ENCODE peak calls at places on chromosomes 2 and 18, in five cellular contexts. K, C, U, Q and F are unnamed samples.

GRCh38 chr2:33494877-33495641 is 18.6 kb downstream of the RASGRP3 start:
- DNase-seq in K (no peak), C (no peak), U (no peak), Q (no peak), F (no peak)

GRCh38 chr18:57434177-57434535 is 1.0 kb upstream of the ONECUT2 start:
- DNase-seq in K (no peak), C (no peak), U (no peak), Q (no peak), F (no peak)

GRCh38 chr2:226799211-226799975 is at the start of gene IRS1:
- DNase-seq in K (no peak), C (peak), U (peak), Q (peak), F (peak)

GRCh38 chr2:174574657-174575056 is 22.9 kb downstream of the WIPF1 start:
- DNase-seq in K (no peak), C (no peak), U (no peak), Q (no peak), F (no peak)

GRCh38 chr2:157339965-157340655 is 14.5 kb upstream of the ERMN start:
- DNase-seq in K (no peak), C (no peak), U (no peak), Q (no peak), F (no peak)

GRCh38 chr2:111117666-111118454 is 2.9 kb upstream of the BCL2L11 start:
- DNase-seq in K (no peak), C (no peak), U (no peak), Q (no peak), F (no peak)

GRCh38 chr2:157087373-157088005 is 170.0 kb upstream of the GALNT5 start:
- DNase-seq in K (no peak), C (no peak), U (no peak), Q (no peak), F (no peak)

GRCh38 chr2:157168501-157168900 is 89.0 kb upstream of the GALNT5 start:
- DNase-seq in K (no peak), C (no peak), U (no peak), Q (no peak), F (no peak)

GRCh38 chr2:10150436-10150835 is 27.9 kb downstream of the RRM2 start:
- DNase-seq in K (no peak), C (no peak), U (no peak), Q (no peak), F (no peak)

GRCh38 chr2:151315381-151315903 is 26.0 kb upstream of the NMI start:
- DNase-seq in K (no peak), C (no peak), U (no peak), Q (no peak), F (no peak)

GRCh38 chr2:216691210-216691741 is 4.1 kb downstream of the IGFBP5 start:
- DNase-seq in K (no peak), C (peak), U (no peak), Q (no peak), F (peak)

GRCh38 chr2:16102976-16103380 is 162.6 kb downstream of the MYCN start:
- DNase-seq in K (no peak), C (no peak), U (no peak), Q (no peak), F (no peak)

GRCh38 chr18:10681581-10682367 is 155.9 kb downstream of the NAPG start:
- DNase-seq in K (no peak), C (no peak), U (no peak), Q (no peak), F (no peak)

GRCh38 chr2:68121873-68122679 is 35.6 kb upstream of the PNO1 start:
- DNase-seq in K (peak), C (peak), U (peak), Q (peak), F (peak)
- TF ChIP-seq POLR2AphosphoS5 in K (no peak), C (no peak), U (no peak), Q (no peak), F (no peak)

GRCh38 chr18:45282101-45282812 is 333.0 kb upstream of the SLC14A2 start:
- DNase-seq in K (no peak), C (peak), U (no peak), Q (no peak), F (no peak)
- TF ChIP-seq ZBTB33 in K (no peak), C (no peak), U (no peak), Q (no peak), F (no peak)

DNA sequence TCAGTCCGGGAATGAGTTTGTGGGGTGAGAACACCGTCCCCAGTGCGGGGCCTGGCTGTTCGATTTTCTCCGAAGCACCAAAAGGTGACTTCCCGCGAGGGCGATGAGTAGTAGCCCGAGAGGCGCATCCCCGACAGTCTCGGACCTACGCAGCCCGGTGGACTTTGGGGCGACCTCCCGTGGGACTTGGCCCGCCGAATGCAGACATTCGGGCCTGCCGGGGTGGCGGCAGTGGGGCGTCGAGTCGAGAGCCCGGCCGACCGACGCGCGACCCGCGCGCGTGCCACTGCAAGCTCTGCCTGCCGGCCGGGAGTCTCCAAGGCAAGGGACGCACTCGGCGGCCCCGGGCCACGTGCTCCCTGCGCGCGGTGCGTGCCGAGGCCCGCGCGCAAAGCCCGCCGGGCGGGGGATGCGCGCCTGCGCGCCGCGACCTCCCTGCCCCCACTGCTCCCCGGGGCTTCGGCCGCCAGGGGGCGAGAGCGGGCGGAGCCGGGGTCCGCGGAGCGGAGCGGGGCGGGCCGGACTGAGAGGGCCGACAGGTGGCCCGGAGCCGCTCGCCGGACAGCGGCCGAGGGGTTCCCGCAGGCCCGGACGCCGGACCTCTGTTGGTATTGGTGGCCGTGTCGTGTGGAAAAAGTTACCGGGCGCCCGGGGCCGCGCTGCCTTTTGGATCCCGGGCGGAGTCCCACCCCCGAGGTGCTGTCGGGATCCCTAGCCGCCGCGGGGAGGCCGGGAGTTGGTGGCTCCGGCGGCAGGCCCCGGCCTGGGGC is 1.8 kb downstream of the PTMA start:
- DNase-seq in K (peak), C (peak), U (no peak), Q (peak), F (peak)
- TF ChIP-seq POLR2AphosphoS5 in K (peak), C (no peak), U (peak), Q (no peak), F (no peak)

GRCh38 chr18:69659142-69659651 is 258.5 kb downstream of the DOK6 start:
- DNase-seq in K (no peak), C (no peak), U (no peak), Q (peak), F (peak)
- TF ChIP-seq ZBTB33 in K (no peak), C (no peak), U (no peak), Q (no peak), F (no peak)

DNA sequence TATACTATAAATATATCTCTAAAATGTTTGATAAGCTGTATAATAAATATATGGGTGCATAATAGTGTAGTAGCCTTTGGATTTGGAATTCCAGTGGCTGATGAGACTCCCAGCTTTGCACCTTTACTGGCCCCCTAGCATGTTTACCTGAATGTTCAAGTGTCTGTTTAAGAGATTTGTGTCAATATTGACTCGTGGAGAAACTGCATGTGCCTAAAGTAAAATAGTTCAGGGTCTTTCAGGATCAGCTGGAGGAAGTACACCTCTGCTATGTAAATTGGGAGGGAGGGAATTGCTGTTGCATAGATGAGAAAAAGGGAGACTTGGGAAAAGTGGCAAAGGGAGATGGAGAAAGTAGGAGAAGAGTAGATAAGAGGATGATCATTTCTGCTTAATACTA is 23.9 kb downstream of the ME2 start:
- DNase-seq in K (no peak), C (no peak), U (no peak), Q (peak), F (no peak)
- TF ChIP-seq POLR2AphosphoS5 in K (no peak), C (no peak), U (no peak), Q (no peak), F (no peak)

GRCh38 chr2:138421971-138422335 is 79.6 kb upstream of the SPOPL start:
- DNase-seq in K (no peak), C (no peak), U (peak), Q (no peak), F (no peak)
- TF ChIP-seq ZBTB33 in K (no peak), C (no peak), U (no peak), Q (no peak), F (no peak)

DNA sequence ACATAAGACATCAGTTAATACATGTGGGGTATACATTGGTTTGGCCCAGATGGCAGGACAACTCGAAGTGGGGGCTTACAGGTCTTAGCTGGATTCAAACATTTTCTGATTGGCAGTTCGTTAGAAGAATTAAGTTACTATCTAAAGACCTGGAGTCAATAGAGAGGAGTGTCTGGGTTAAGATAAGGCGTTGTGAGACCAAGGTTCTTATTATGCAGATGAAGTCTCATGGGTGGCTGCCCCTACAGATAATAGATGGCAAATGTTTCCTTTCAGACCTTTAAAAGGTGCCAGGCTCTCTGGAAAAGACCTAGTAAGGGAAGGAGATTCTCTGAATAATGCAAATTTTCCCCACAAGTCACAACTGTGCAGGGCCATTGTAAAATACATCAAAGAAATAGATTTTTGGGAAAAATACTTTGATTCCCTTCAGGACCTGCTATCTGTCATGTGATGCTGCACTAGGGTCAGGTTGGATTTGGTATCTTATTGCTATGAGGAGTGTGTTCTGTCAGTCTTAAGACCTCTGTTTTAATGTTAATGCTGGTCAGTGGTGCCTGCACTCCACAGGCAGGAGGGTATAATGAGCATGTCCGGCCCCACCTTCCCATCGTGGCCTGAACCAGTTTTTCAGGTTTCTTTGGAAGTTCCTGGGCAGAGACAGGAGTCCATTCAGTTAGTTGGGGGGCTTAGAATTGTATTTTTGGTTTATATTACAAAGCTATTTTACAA is 14.3 kb upstream of the MC5R start:
- DNase-seq in K (no peak), C (no peak), U (no peak), Q (no peak), F (no peak)
- TF ChIP-seq POLR2AphosphoS5 in K (no peak), C (no peak), U (no peak), Q (no peak), F (no peak)

GRCh38 chr2:46942143-46942526 is 26.5 kb upstream of the MCFD2 start:
- DNase-seq in K (no peak), C (peak), U (no peak), Q (no peak), F (peak)
- TF ChIP-seq ZBTB33 in K (no peak), C (no peak), U (no peak), Q (no peak), F (no peak)

GRCh38 chr2:154490540-154490939 is 208.0 kb upstream of the KCNJ3 start:
- DNase-seq in K (no peak), C (no peak), U (no peak), Q (no peak), F (no peak)
- TF ChIP-seq POLR2AphosphoS5 in K (no peak), C (no peak), U (no peak), Q (no peak), F (no peak)

DNA sequence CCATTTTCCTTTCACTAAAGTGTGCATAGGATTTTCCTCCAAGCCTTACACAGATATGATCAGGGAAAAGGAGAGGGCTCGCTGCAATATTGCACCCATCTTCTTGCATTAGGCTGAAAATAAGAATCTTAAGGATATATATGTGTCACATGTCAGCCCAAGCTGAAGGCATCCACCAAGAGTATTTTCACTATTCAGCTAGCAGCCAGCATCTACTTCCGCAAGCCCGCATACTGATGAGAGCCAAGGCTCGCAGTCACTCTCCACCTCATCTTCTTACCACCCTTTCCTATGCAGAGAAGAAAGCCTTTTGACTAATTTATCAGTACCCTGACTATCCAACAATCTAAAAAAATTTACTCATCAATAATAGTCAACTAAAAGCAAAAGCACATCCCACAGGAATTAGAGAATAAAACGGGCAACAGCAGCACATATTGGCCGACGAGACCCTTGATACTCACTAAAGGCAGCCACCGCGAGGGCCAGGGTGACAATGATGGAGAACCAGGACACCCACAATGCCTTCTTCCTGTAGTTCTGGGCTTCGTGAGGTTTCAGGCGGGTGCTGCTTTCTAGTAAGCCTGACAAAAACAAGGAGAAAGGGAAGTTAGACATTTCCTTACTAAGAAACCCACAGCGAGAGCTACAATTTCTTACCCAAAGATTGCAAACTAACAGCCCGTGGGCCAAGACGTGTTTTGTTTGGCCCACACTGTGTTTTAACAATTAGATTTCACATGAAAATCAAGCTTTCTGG is 5.9 kb downstream of the TMEM163 start:
- DNase-seq in K (no peak), C (no peak), U (no peak), Q (no peak), F (no peak)
- TF ChIP-seq ZBTB33 in K (no peak), C (no peak), U (no peak), Q (no peak), F (no peak)